ENCODE peak calls at places on chromosomes 3 and 15, in nine cellular contexts. Y is uterus, D is A673, O is WTC11, C is fibroblast of lung, T is heart left ventricle, P is GM13976, H is thoracic aorta, G is bronchial epithelial cell. A is an unnamed sample.
A peak's percentile ranks its signal among the peaks of the same experiment; 100 is the strongest.

GRCh38 chr3:183534249-183534648 is 21.3 kb downstream of the KLHL6 start:
- DNase-seq in D (no peak), Y (no peak), T (no peak), G (peak; percentile 46), H (no peak), P (no peak), O (no peak), C (no peak), A (no peak)

GRCh38 chr3:185867650-185868049 is 42.8 kb upstream of the IGF2BP2 start:
- DNase-seq in C (no peak), P (no peak), Y (no peak), O (no peak), G (no peak), T (no peak), D (no peak), H (no peak), A (no peak)

GRCh38 chr15:91142097-91142744 is 42.2 kb downstream of the SV2B start:
- DNase-seq in H (no peak), P (no peak), D (peak; percentile 8), C (no peak), T (no peak), G (peak; percentile 37), Y (no peak), O (no peak), A (no peak)

GRCh38 chr3:67540198-67540894 is 114.1 kb downstream of the SUCLG2 start:
- DNase-seq in Y (no peak), O (peak; percentile 30), H (no peak), T (no peak), P (no peak), D (no peak), C (no peak), G (no peak), A (no peak)

GRCh38 chr3:82087958-82088357 is 326.5 kb upstream of the GBE1 start:
- DNase-seq in D (no peak), T (no peak), O (no peak), G (peak; percentile 94), H (no peak), C (peak; percentile 56), Y (no peak), P (no peak), A (no peak)

GRCh38 chr15:40150163-40150925 is 10.5 kb upstream of the BUB1B start:
- DNase-seq in O (no peak), T (no peak), D (peak; percentile 71), G (peak; percentile 96), C (peak; percentile 59), H (no peak), Y (peak; percentile 21), P (no peak), A (no peak)

GRCh38 chr3:133759740-133760069 is 13.5 kb downstream of the TF start:
- DNase-seq in O (no peak), C (no peak), D (no peak), Y (no peak), G (no peak), H (no peak), T (no peak), P (no peak), A (no peak)

GRCh38 chr15:95296626-95297025 is 1033.9 kb upstream of the NR2F2 start:
- DNase-seq in H (no peak), T (no peak), C (no peak), P (no peak), O (no peak), D (peak; percentile 51), G (no peak), Y (no peak), A (no peak)

GRCh38 chr15:101498076-101498730 is 8.7 kb upstream of the PCSK6 start:
- DNase-seq in P (no peak), T (no peak), G (no peak), C (no peak), H (no peak), Y (no peak), D (no peak), O (no peak), A (no peak)

GRCh38 chr3:19070325-19070724 is 78.0 kb upstream of the KCNH8 start:
- DNase-seq in C (no peak), D (no peak), O (no peak), Y (no peak), G (peak; percentile 77), T (no peak), P (no peak), H (no peak), A (no peak)

GRCh38 chr3:19060404-19060803 is 87.9 kb upstream of the KCNH8 start:
- DNase-seq in O (no peak), P (no peak), D (no peak), H (no peak), C (no peak), Y (no peak), G (peak; percentile 49), T (no peak), A (no peak)

GRCh38 chr3:19063936-19064335 is 84.4 kb upstream of the KCNH8 start:
- DNase-seq in P (no peak), C (no peak), D (no peak), G (no peak), H (no peak), Y (no peak), T (no peak), O (no peak), A (no peak)

GRCh38 chr3:19065027-19065426 is 83.3 kb upstream of the KCNH8 start:
- DNase-seq in G (no peak), O (no peak), H (no peak), C (no peak), P (no peak), T (no peak), D (peak; percentile 3), Y (no peak), A (no peak)
- TF ChIP-seq CTCF in G (peak; percentile 31), O (peak; percentile 43), H (peak; percentile 33), C (no peak), P (no peak), T (peak; percentile 17), D (peak; percentile 29), Y (no peak), A (no peak)

GRCh38 chr3:191244242-191244867 is 45.3 kb downstream of the OSTN start:
- DNase-seq in O (no peak), H (no peak), Y (no peak), G (peak; percentile 28), D (peak; percentile 40), P (peak; percentile 34), C (peak; percentile 53), T (no peak), A (no peak)
- TF ChIP-seq CTCF in O (peak; percentile 16), H (peak; percentile 41), Y (no peak), G (peak; percentile 8), D (peak; percentile 62), P (peak; percentile 11), C (peak; percentile 38), T (peak; percentile 52), A (no peak)

GRCh38 chr3:139633511-139633910 is 44.3 kb downstream of the NMNAT3 start:
- DNase-seq in H (no peak), G (no peak), O (no peak), D (no peak), Y (no peak), P (no peak), T (no peak), C (no peak), A (no peak)

GRCh38 chr3:139634236-139634635 is 43.5 kb downstream of the NMNAT3 start:
- DNase-seq in P (no peak), O (no peak), H (no peak), T (no peak), G (no peak), C (no peak), Y (no peak), D (no peak), A (no peak)

GRCh38 chr3:139627759-139628158 is 50.0 kb downstream of the NMNAT3 start:
- DNase-seq in T (no peak), P (no peak), C (no peak), O (no peak), D (no peak), G (no peak), H (no peak), Y (no peak), A (no peak)

GRCh38 chr3:139630532-139630931 is 47.2 kb downstream of the NMNAT3 start:
- DNase-seq in T (no peak), G (no peak), P (no peak), O (no peak), H (no peak), Y (no peak), C (no peak), D (peak; percentile 56), A (no peak)

GRCh38 chr3:139629033-139629432 is 48.7 kb downstream of the NMNAT3 start:
- DNase-seq in Y (no peak), G (peak; percentile 83), D (peak; percentile 63), P (peak; percentile 25), O (peak; percentile 52), C (peak; percentile 3), H (no peak), T (no peak), A (peak; percentile 43)
- TF ChIP-seq CTCF in Y (no peak), G (peak; percentile 65), D (peak; percentile 65), P (no peak), O (no peak), C (peak; percentile 33), H (no peak), T (no peak), A (no peak)

GRCh38 chr15:66498501-66499386 is 1.2 kb upstream of the SNAPC5 start:
- DNase-seq in D (peak; percentile 67), T (no peak), Y (no peak), P (no peak), G (peak; percentile 34), C (peak; percentile 70), H (no peak), O (no peak), A (no peak)
- TF ChIP-seq CTCF in D (peak; percentile 57), T (peak; percentile 43), Y (peak; percentile 17), P (peak; percentile 25), G (peak; percentile 17), C (peak; percentile 35), H (peak; percentile 43), O (no peak), A (peak; percentile 54)

GRCh38 chr3:112675943-112676530 is 35.1 kb upstream of the CCDC80 start:
- DNase-seq in D (no peak), G (no peak), Y (no peak), C (no peak), O (no peak), H (no peak), T (no peak), P (no peak), A (no peak)

GRCh38 chr3:112672716-112673506 is 32.0 kb upstream of the CCDC80 start:
- DNase-seq in C (no peak), G (no peak), O (no peak), T (no peak), H (no peak), Y (no peak), D (no peak), P (no peak), A (peak; percentile 13)

GRCh38 chr3:112670824-112671223 is 29.9 kb upstream of the CCDC80 start:
- DNase-seq in G (no peak), P (no peak), O (no peak), H (no peak), Y (no peak), T (no peak), C (no peak), D (no peak), A (no peak)

GRCh38 chr3:112675349-112675748 is 34.4 kb upstream of the CCDC80 start:
- DNase-seq in G (no peak), D (no peak), C (no peak), O (no peak), T (no peak), Y (peak; percentile 61), P (no peak), H (no peak), A (no peak)

GRCh38 chr3:112671930-112672715 is 31.2 kb upstream of the CCDC80 start:
- DNase-seq in H (no peak), G (peak; percentile 80), O (no peak), D (peak; percentile 43), Y (no peak), T (no peak), C (peak; percentile 87), P (no peak), A (peak; percentile 26)
- TF ChIP-seq CTCF in H (no peak), G (no peak), O (no peak), D (no peak), Y (no peak), T (no peak), C (no peak), P (no peak), A (no peak)